ENCODE peak calls at places on chromosomes 4 and X, in nine cellular contexts. One of them, this sample, is unnamed.

GRCh38 chr4:62260256-62260655 is 1060.1 kb downstream of the ADGRL3 start:
- DNase-seq in lower lobe of right lung: no peak
- DNase-seq in heart right ventricle: no peak
- DNase-seq in fibroblast of lung: no peak
- DNase-seq in astrocyte of the spinal cord: no peak
- DNase-seq in left lung: no peak
- DNase-seq in tibial nerve: no peak
- DNase-seq in cardiac fibroblast: no peak
- DNase-seq in GM13977: no peak
- DNase-seq in this sample: no peak

GRCh38 chr4:69060651-69061308 is 35.5 kb upstream of the UGT2B7 start:
- DNase-seq in lower lobe of right lung: no peak
- DNase-seq in heart right ventricle: no peak
- DNase-seq in fibroblast of lung: no peak
- DNase-seq in astrocyte of the spinal cord: no peak
- DNase-seq in left lung: no peak
- DNase-seq in tibial nerve: no peak
- DNase-seq in cardiac fibroblast: peak; percentile 10
- DNase-seq in GM13977: no peak
- DNase-seq in this sample: no peak

GRCh38 chr4:87038837-87039715 is 104.3 kb downstream of the AFF1 start:
- DNase-seq in lower lobe of right lung: peak; percentile 52
- DNase-seq in heart right ventricle: peak; percentile 71
- DNase-seq in fibroblast of lung: peak; percentile 83
- DNase-seq in astrocyte of the spinal cord: peak; percentile 91
- DNase-seq in left lung: peak; percentile 74
- DNase-seq in tibial nerve: peak; percentile 3
- DNase-seq in cardiac fibroblast: peak; percentile 83
- DNase-seq in GM13977: no peak
- DNase-seq in this sample: no peak

GRCh38 chr4:37951465-37952352 is 8.5 kb upstream of the PTTG2 start:
- DNase-seq in lower lobe of right lung: no peak
- DNase-seq in heart right ventricle: no peak
- DNase-seq in fibroblast of lung: no peak
- DNase-seq in astrocyte of the spinal cord: no peak
- DNase-seq in left lung: no peak
- DNase-seq in tibial nerve: no peak
- DNase-seq in cardiac fibroblast: no peak
- DNase-seq in GM13977: no peak
- DNase-seq in this sample: no peak

GRCh38 chrX:17689971-17690409 is 47.3 kb upstream of the SCML1 start:
- DNase-seq in lower lobe of right lung: no peak
- DNase-seq in heart right ventricle: peak; percentile 48
- DNase-seq in fibroblast of lung: peak; percentile 75
- DNase-seq in astrocyte of the spinal cord: peak; percentile 77
- DNase-seq in left lung: no peak
- DNase-seq in tibial nerve: peak; percentile 82
- DNase-seq in cardiac fibroblast: peak; percentile 71
- DNase-seq in GM13977: peak; percentile 57
- DNase-seq in this sample: peak; percentile 53

GRCh38 chrX:39398215-39398972 is 597.1 kb downstream of the MID1IP1 start:
- DNase-seq in lower lobe of right lung: peak; percentile 44
- DNase-seq in heart right ventricle: no peak
- DNase-seq in fibroblast of lung: no peak
- DNase-seq in astrocyte of the spinal cord: no peak
- DNase-seq in left lung: no peak
- DNase-seq in tibial nerve: no peak
- DNase-seq in cardiac fibroblast: no peak
- DNase-seq in GM13977: no peak
- DNase-seq in this sample: no peak

GRCh38 chr4:15695764-15696163 is 7.1 kb upstream of the BST1 start:
- DNase-seq in lower lobe of right lung: no peak
- DNase-seq in heart right ventricle: no peak
- DNase-seq in fibroblast of lung: no peak
- DNase-seq in astrocyte of the spinal cord: no peak
- DNase-seq in left lung: no peak
- DNase-seq in tibial nerve: no peak
- DNase-seq in cardiac fibroblast: no peak
- DNase-seq in GM13977: no peak
- DNase-seq in this sample: no peak

GRCh38 chr4:16745887-16746286 is 152.6 kb downstream of the LDB2 start:
- DNase-seq in lower lobe of right lung: no peak
- DNase-seq in heart right ventricle: no peak
- DNase-seq in fibroblast of lung: no peak
- DNase-seq in astrocyte of the spinal cord: no peak
- DNase-seq in left lung: no peak
- DNase-seq in tibial nerve: no peak
- DNase-seq in cardiac fibroblast: no peak
- DNase-seq in GM13977: no peak
- DNase-seq in this sample: no peak

GRCh38 chrX:115233497-115234219 is at the start of gene LRCH2:
- DNase-seq in lower lobe of right lung: peak; percentile 51
- DNase-seq in heart right ventricle: peak; percentile 41
- DNase-seq in fibroblast of lung: no peak
- DNase-seq in astrocyte of the spinal cord: peak; percentile 46
- DNase-seq in left lung: peak; percentile 50
- DNase-seq in tibial nerve: peak; percentile 9
- DNase-seq in cardiac fibroblast: peak; percentile 58
- DNase-seq in GM13977: no peak
- DNase-seq in this sample: peak; percentile 65

GRCh38 chrX:23515028-23515427 is 152.3 kb upstream of the PRDX4 start:
- DNase-seq in lower lobe of right lung: no peak
- DNase-seq in heart right ventricle: no peak
- DNase-seq in fibroblast of lung: no peak
- DNase-seq in astrocyte of the spinal cord: no peak
- DNase-seq in left lung: no peak
- DNase-seq in tibial nerve: no peak
- DNase-seq in cardiac fibroblast: no peak
- DNase-seq in GM13977: no peak
- DNase-seq in this sample: no peak

GRCh38 chrX:40097492-40098263 is at the start of gene BCOR:
- DNase-seq in lower lobe of right lung: peak; percentile 77
- DNase-seq in heart right ventricle: peak; percentile 72
- DNase-seq in fibroblast of lung: peak; percentile 54
- DNase-seq in astrocyte of the spinal cord: no peak
- DNase-seq in left lung: peak; percentile 88
- DNase-seq in tibial nerve: peak; percentile 46
- DNase-seq in cardiac fibroblast: peak; percentile 75
- DNase-seq in GM13977: peak; percentile 66
- DNase-seq in this sample: peak; percentile 68

GRCh38 chr4:32847466-32847865 is 2127.3 kb downstream of the PCDH7 start:
- DNase-seq in lower lobe of right lung: no peak
- DNase-seq in heart right ventricle: no peak
- DNase-seq in fibroblast of lung: peak; percentile 28
- DNase-seq in astrocyte of the spinal cord: no peak
- DNase-seq in left lung: no peak
- DNase-seq in tibial nerve: no peak
- DNase-seq in cardiac fibroblast: peak; percentile 5
- DNase-seq in GM13977: no peak
- DNase-seq in this sample: no peak

GRCh38 chrX:109747681-109748080 is 14.6 kb upstream of the ACSL4 start:
- DNase-seq in lower lobe of right lung: no peak
- DNase-seq in heart right ventricle: no peak
- DNase-seq in fibroblast of lung: no peak
- DNase-seq in astrocyte of the spinal cord: no peak
- DNase-seq in left lung: no peak
- DNase-seq in tibial nerve: no peak
- DNase-seq in cardiac fibroblast: no peak
- DNase-seq in GM13977: no peak
- DNase-seq in this sample: no peak

GRCh38 chrX:17547658-17548057 is 172.7 kb downstream of the NHS start:
- DNase-seq in lower lobe of right lung: peak; percentile 63
- DNase-seq in heart right ventricle: peak; percentile 8
- DNase-seq in fibroblast of lung: peak; percentile 86
- DNase-seq in astrocyte of the spinal cord: peak; percentile 91
- DNase-seq in left lung: peak; percentile 82
- DNase-seq in tibial nerve: no peak
- DNase-seq in cardiac fibroblast: peak; percentile 73
- DNase-seq in GM13977: peak; percentile 22
- DNase-seq in this sample: no peak

GRCh38 chr4:93515208-93515607 is 313.3 kb upstream of the ATOH1 start:
- DNase-seq in lower lobe of right lung: no peak
- DNase-seq in heart right ventricle: no peak
- DNase-seq in fibroblast of lung: no peak
- DNase-seq in astrocyte of the spinal cord: no peak
- DNase-seq in left lung: no peak
- DNase-seq in tibial nerve: no peak
- DNase-seq in cardiac fibroblast: no peak
- DNase-seq in GM13977: no peak
- DNase-seq in this sample: no peak

GRCh38 chrX:10010686-10011085 is 43.5 kb downstream of the CLDN34 start:
- DNase-seq in lower lobe of right lung: no peak
- DNase-seq in heart right ventricle: no peak
- DNase-seq in fibroblast of lung: peak; percentile 43
- DNase-seq in astrocyte of the spinal cord: no peak
- DNase-seq in left lung: no peak
- DNase-seq in tibial nerve: no peak
- DNase-seq in cardiac fibroblast: peak; percentile 66
- DNase-seq in GM13977: no peak
- DNase-seq in this sample: no peak

GRCh38 chrX:68801737-68802290 is 27.0 kb upstream of the EFNB1 start:
- DNase-seq in lower lobe of right lung: no peak
- DNase-seq in heart right ventricle: no peak
- DNase-seq in fibroblast of lung: no peak
- DNase-seq in astrocyte of the spinal cord: no peak
- DNase-seq in left lung: no peak
- DNase-seq in tibial nerve: no peak
- DNase-seq in cardiac fibroblast: no peak
- DNase-seq in GM13977: no peak
- DNase-seq in this sample: no peak

GRCh38 chr4:10106421-10107039 is 10.1 kb downstream of the WDR1 start:
- DNase-seq in lower lobe of right lung: no peak
- DNase-seq in heart right ventricle: peak; percentile 65
- DNase-seq in fibroblast of lung: peak; percentile 98
- DNase-seq in astrocyte of the spinal cord: peak; percentile 97
- DNase-seq in left lung: peak; percentile 76
- DNase-seq in tibial nerve: peak; percentile 84
- DNase-seq in cardiac fibroblast: peak; percentile 94
- DNase-seq in GM13977: no peak
- DNase-seq in this sample: no peak

GRCh38 chr4:127071443-127071842 is 561.3 kb upstream of the INTU start:
- DNase-seq in lower lobe of right lung: no peak
- DNase-seq in heart right ventricle: no peak
- DNase-seq in fibroblast of lung: no peak
- DNase-seq in astrocyte of the spinal cord: peak; percentile 31
- DNase-seq in left lung: no peak
- DNase-seq in tibial nerve: no peak
- DNase-seq in cardiac fibroblast: no peak
- DNase-seq in GM13977: no peak
- DNase-seq in this sample: no peak
- TF ChIP-seq CTCF in lower lobe of right lung: no peak
- TF ChIP-seq CTCF in heart right ventricle: no peak
- TF ChIP-seq CTCF in fibroblast of lung: no peak
- TF ChIP-seq CTCF in astrocyte of the spinal cord: no peak
- TF ChIP-seq CTCF in left lung: no peak
- TF ChIP-seq CTCF in tibial nerve: no peak
- TF ChIP-seq CTCF in cardiac fibroblast: no peak
- TF ChIP-seq CTCF in GM13977: no peak
- TF ChIP-seq CTCF in this sample: no peak

GRCh38 chrX:155662297-155662696 is 49.5 kb upstream of the TMLHE start:
- DNase-seq in lower lobe of right lung: no peak
- DNase-seq in heart right ventricle: no peak
- DNase-seq in fibroblast of lung: no peak
- DNase-seq in astrocyte of the spinal cord: no peak
- DNase-seq in left lung: no peak
- DNase-seq in tibial nerve: no peak
- DNase-seq in cardiac fibroblast: peak; percentile 3
- DNase-seq in GM13977: no peak
- DNase-seq in this sample: no peak
- TF ChIP-seq CTCF in lower lobe of right lung: no peak
- TF ChIP-seq CTCF in heart right ventricle: no peak
- TF ChIP-seq CTCF in fibroblast of lung: peak; percentile 23
- TF ChIP-seq CTCF in astrocyte of the spinal cord: peak; percentile 22
- TF ChIP-seq CTCF in left lung: no peak
- TF ChIP-seq CTCF in tibial nerve: no peak
- TF ChIP-seq CTCF in cardiac fibroblast: peak; percentile 35
- TF ChIP-seq CTCF in GM13977: no peak
- TF ChIP-seq CTCF in this sample: no peak

DNA sequence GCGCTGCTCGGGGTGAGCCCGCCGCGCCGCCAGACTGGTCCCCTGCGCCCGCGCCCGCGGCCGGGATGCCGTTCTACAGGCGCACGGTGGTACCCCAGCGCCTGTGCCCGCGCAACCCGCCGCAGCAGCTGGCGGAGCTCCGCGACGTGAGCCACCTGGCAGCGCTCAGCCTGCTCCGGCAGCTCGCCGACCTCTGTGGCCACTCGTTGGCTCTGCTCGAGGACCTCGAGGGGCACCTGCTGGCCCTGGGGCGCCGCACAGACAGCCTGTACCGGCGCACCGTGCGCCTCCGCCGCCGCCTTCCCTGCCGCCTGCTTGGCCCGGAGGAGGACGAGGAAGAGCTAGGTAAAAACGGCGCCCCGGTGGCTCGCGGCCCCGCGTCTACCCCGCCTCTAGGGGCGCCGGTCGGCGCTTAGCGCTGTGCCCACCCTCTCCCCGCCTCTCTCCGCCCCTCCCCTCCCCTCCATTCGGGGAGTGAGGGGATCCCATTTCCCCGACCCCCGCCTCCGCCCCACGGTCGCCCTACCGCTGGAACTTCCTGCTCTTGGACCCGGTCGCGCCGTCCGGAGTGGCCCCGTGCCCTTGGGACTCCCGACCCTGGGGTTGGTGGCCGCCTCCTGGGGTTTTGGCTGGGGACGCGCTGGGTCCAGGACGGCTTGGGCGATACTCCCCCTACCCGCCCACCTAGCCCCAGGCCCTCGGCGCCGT is 532 bp downstream of the NHSL2 start:
- DNase-seq in lower lobe of right lung: no peak
- DNase-seq in heart right ventricle: no peak
- DNase-seq in fibroblast of lung: no peak
- DNase-seq in astrocyte of the spinal cord: no peak
- DNase-seq in left lung: peak; percentile 73
- DNase-seq in tibial nerve: no peak
- DNase-seq in cardiac fibroblast: no peak
- DNase-seq in GM13977: peak; percentile 24
- DNase-seq in this sample: peak; percentile 36
- TF ChIP-seq CTCF in lower lobe of right lung: no peak
- TF ChIP-seq CTCF in heart right ventricle: no peak
- TF ChIP-seq CTCF in fibroblast of lung: no peak
- TF ChIP-seq CTCF in astrocyte of the spinal cord: peak; percentile 37
- TF ChIP-seq CTCF in left lung: no peak
- TF ChIP-seq CTCF in tibial nerve: peak; percentile 36
- TF ChIP-seq CTCF in cardiac fibroblast: no peak
- TF ChIP-seq CTCF in GM13977: peak; percentile 20
- TF ChIP-seq CTCF in this sample: no peak

GRCh38 chr4:95510145-95510544 is 38.6 kb downstream of the UNC5C start:
- DNase-seq in lower lobe of right lung: no peak
- DNase-seq in heart right ventricle: no peak
- DNase-seq in fibroblast of lung: peak; percentile 59
- DNase-seq in astrocyte of the spinal cord: peak; percentile 49
- DNase-seq in left lung: no peak
- DNase-seq in tibial nerve: peak; percentile 15
- DNase-seq in cardiac fibroblast: peak; percentile 62
- DNase-seq in GM13977: no peak
- DNase-seq in this sample: no peak
- TF ChIP-seq CTCF in lower lobe of right lung: peak; percentile 51
- TF ChIP-seq CTCF in heart right ventricle: peak; percentile 37
- TF ChIP-seq CTCF in fibroblast of lung: peak; percentile 37
- TF ChIP-seq CTCF in astrocyte of the spinal cord: peak; percentile 67
- TF ChIP-seq CTCF in left lung: peak; percentile 20
- TF ChIP-seq CTCF in tibial nerve: peak; percentile 38
- TF ChIP-seq CTCF in cardiac fibroblast: peak; percentile 64
- TF ChIP-seq CTCF in GM13977: peak; percentile 55
- TF ChIP-seq CTCF in this sample: peak; percentile 74

This sample was measured in mesothelial cell of epicardium.